ENCODE peak calls at places on chromosomes 4 and X, in eight cellular contexts. One of them, this sample, is unnamed.

GRCh38 chr4:8607603-8608481 is 15.3 kb downstream of the CPZ start:
- DNase-seq in suprapubic skin: no peak
- DNase-seq in H1: peak; percentile 21
- DNase-seq in tibial nerve: no peak
- DNase-seq in A549: no peak
- DNase-seq in K562: peak; percentile 42
- DNase-seq in transverse colon: peak; percentile 23
- DNase-seq in upper lobe of left lung: peak; percentile 92
- DNase-seq in this sample: no peak

GRCh38 chr4:119733431-119733830 is 104.8 kb upstream of the PDE5A start:
- DNase-seq in suprapubic skin: no peak
- DNase-seq in H1: no peak
- DNase-seq in tibial nerve: no peak
- DNase-seq in A549: no peak
- DNase-seq in K562: no peak
- DNase-seq in transverse colon: no peak
- DNase-seq in upper lobe of left lung: no peak
- DNase-seq in this sample: no peak

GRCh38 chr4:173500841-173501591 is 29.0 kb downstream of the HAND2 start:
- DNase-seq in suprapubic skin: no peak
- DNase-seq in H1: no peak
- DNase-seq in tibial nerve: no peak
- DNase-seq in A549: no peak
- DNase-seq in K562: no peak
- DNase-seq in transverse colon: no peak
- DNase-seq in upper lobe of left lung: peak; percentile 82
- DNase-seq in this sample: no peak

GRCh38 chrX:70030242-70030823 is 19.4 kb downstream of the AWAT2 start:
- DNase-seq in suprapubic skin: no peak
- DNase-seq in H1: no peak
- DNase-seq in tibial nerve: no peak
- DNase-seq in A549: peak; percentile 61
- DNase-seq in K562: peak; percentile 53
- DNase-seq in transverse colon: peak; percentile 13
- DNase-seq in upper lobe of left lung: no peak
- DNase-seq in this sample: no peak

GRCh38 chrX:25020391-25021131 is 4.8 kb upstream of the ARX start:
- DNase-seq in suprapubic skin: no peak
- DNase-seq in H1: no peak
- DNase-seq in tibial nerve: no peak
- DNase-seq in A549: no peak
- DNase-seq in K562: peak; percentile 43
- DNase-seq in transverse colon: no peak
- DNase-seq in upper lobe of left lung: peak; percentile 83
- DNase-seq in this sample: peak; percentile 66

GRCh38 chr4:24527371-24527770 is 57.0 kb downstream of the DHX15 start:
- DNase-seq in suprapubic skin: no peak
- DNase-seq in H1: no peak
- DNase-seq in tibial nerve: no peak
- DNase-seq in A549: no peak
- DNase-seq in K562: no peak
- DNase-seq in transverse colon: no peak
- DNase-seq in upper lobe of left lung: no peak
- DNase-seq in this sample: no peak

GRCh38 chr4:181752516-181752915 is 490.7 kb upstream of the TENM3 start:
- DNase-seq in suprapubic skin: no peak
- DNase-seq in H1: no peak
- DNase-seq in tibial nerve: no peak
- DNase-seq in A549: no peak
- DNase-seq in K562: no peak
- DNase-seq in transverse colon: no peak
- DNase-seq in upper lobe of left lung: no peak
- DNase-seq in this sample: no peak

GRCh38 chrX:31099536-31100090 is 27.8 kb upstream of the FTHL17 start:
- DNase-seq in suprapubic skin: no peak
- DNase-seq in H1: no peak
- DNase-seq in tibial nerve: no peak
- DNase-seq in A549: no peak
- DNase-seq in K562: no peak
- DNase-seq in transverse colon: no peak
- DNase-seq in upper lobe of left lung: no peak
- DNase-seq in this sample: no peak

GRCh38 chr4:151567056-151567455 is 158.1 kb downstream of the FHIP1A start:
- DNase-seq in suprapubic skin: no peak
- DNase-seq in H1: no peak
- DNase-seq in tibial nerve: no peak
- DNase-seq in A549: no peak
- DNase-seq in K562: no peak
- DNase-seq in transverse colon: no peak
- DNase-seq in upper lobe of left lung: no peak
- DNase-seq in this sample: no peak

GRCh38 chr4:180766903-180767302 is 1476.3 kb upstream of the TENM3 start:
- DNase-seq in suprapubic skin: no peak
- DNase-seq in H1: no peak
- DNase-seq in tibial nerve: no peak
- DNase-seq in A549: no peak
- DNase-seq in K562: no peak
- DNase-seq in transverse colon: no peak
- DNase-seq in upper lobe of left lung: no peak
- DNase-seq in this sample: no peak

GRCh38 chrX:21725498-21725897 is 32.4 kb downstream of the SMPX start:
- DNase-seq in suprapubic skin: no peak
- DNase-seq in H1: no peak
- DNase-seq in tibial nerve: no peak
- DNase-seq in A549: peak; percentile 45
- DNase-seq in K562: peak; percentile 3
- DNase-seq in transverse colon: no peak
- DNase-seq in upper lobe of left lung: no peak
- DNase-seq in this sample: no peak

GRCh38 chr4:6056976-6057766 is 38.9 kb upstream of the C4orf50 start:
- DNase-seq in suprapubic skin: no peak
- DNase-seq in H1: no peak
- DNase-seq in tibial nerve: no peak
- DNase-seq in A549: no peak
- DNase-seq in K562: no peak
- DNase-seq in transverse colon: no peak
- DNase-seq in upper lobe of left lung: no peak
- DNase-seq in this sample: no peak

GRCh38 chr4:5883916-5884315 is 9.0 kb downstream of the CRMP1 start:
- DNase-seq in suprapubic skin: no peak
- DNase-seq in H1: no peak
- DNase-seq in tibial nerve: no peak
- DNase-seq in A549: no peak
- DNase-seq in K562: no peak
- DNase-seq in transverse colon: no peak
- DNase-seq in upper lobe of left lung: no peak
- DNase-seq in this sample: no peak

GRCh38 chr4:85994576-85994975 is 365.3 kb downstream of the MAPK10 start:
- DNase-seq in suprapubic skin: no peak
- DNase-seq in H1: no peak
- DNase-seq in tibial nerve: no peak
- DNase-seq in A549: no peak
- DNase-seq in K562: no peak
- DNase-seq in transverse colon: no peak
- DNase-seq in upper lobe of left lung: no peak
- DNase-seq in this sample: no peak

GRCh38 chr4:184591070-184591677 is 58.1 kb downstream of the CASP3 start:
- DNase-seq in suprapubic skin: no peak
- DNase-seq in H1: no peak
- DNase-seq in tibial nerve: no peak
- DNase-seq in A549: no peak
- DNase-seq in K562: no peak
- DNase-seq in transverse colon: no peak
- DNase-seq in upper lobe of left lung: no peak
- DNase-seq in this sample: no peak

GRCh38 chrX:120419465-120419864 is 49.6 kb downstream of the LAMP2 start:
- DNase-seq in suprapubic skin: no peak
- DNase-seq in H1: no peak
- DNase-seq in tibial nerve: no peak
- DNase-seq in A549: no peak
- DNase-seq in K562: no peak
- DNase-seq in transverse colon: peak; percentile 10
- DNase-seq in upper lobe of left lung: no peak
- DNase-seq in this sample: no peak

GRCh38 chr4:173418636-173419035 is 19.7 kb upstream of the SCRG1 start:
- DNase-seq in suprapubic skin: no peak
- DNase-seq in H1: no peak
- DNase-seq in tibial nerve: no peak
- DNase-seq in A549: no peak
- DNase-seq in K562: no peak
- DNase-seq in transverse colon: no peak
- DNase-seq in upper lobe of left lung: no peak
- DNase-seq in this sample: no peak

GRCh38 chr4:101780284-101780683 is 10.2 kb upstream of the BANK1 start:
- DNase-seq in suprapubic skin: no peak
- DNase-seq in H1: no peak
- DNase-seq in tibial nerve: no peak
- DNase-seq in A549: no peak
- DNase-seq in K562: no peak
- DNase-seq in transverse colon: no peak
- DNase-seq in upper lobe of left lung: no peak
- DNase-seq in this sample: no peak

GRCh38 chr4:150173854-150174398 is 95.7 kb downstream of the DCLK2 start:
- DNase-seq in suprapubic skin: no peak
- DNase-seq in H1: no peak
- DNase-seq in tibial nerve: no peak
- DNase-seq in A549: no peak
- DNase-seq in K562: no peak
- DNase-seq in transverse colon: no peak
- DNase-seq in upper lobe of left lung: no peak
- DNase-seq in this sample: no peak

GRCh38 chr4:122341906-122342305 is 36.9 kb upstream of the ADAD1 start:
- DNase-seq in suprapubic skin: no peak
- DNase-seq in H1: no peak
- DNase-seq in tibial nerve: no peak
- DNase-seq in A549: peak; percentile 48
- DNase-seq in K562: no peak
- DNase-seq in transverse colon: no peak
- DNase-seq in upper lobe of left lung: no peak
- DNase-seq in this sample: no peak

GRCh38 chr4:185142911-185143595 is at the start of gene SLC25A4:
- DNase-seq in suprapubic skin: peak; percentile 87
- DNase-seq in H1: no peak
- DNase-seq in tibial nerve: peak; percentile 74
- DNase-seq in A549: peak; percentile 77
- DNase-seq in K562: peak; percentile 88
- DNase-seq in transverse colon: peak; percentile 89
- DNase-seq in upper lobe of left lung: peak; percentile 97
- DNase-seq in this sample: peak; percentile 89

GRCh38 chrX:57294961-57295360 is 8.5 kb downstream of the FAAH2 start:
- DNase-seq in suprapubic skin: no peak
- DNase-seq in H1: no peak
- DNase-seq in tibial nerve: no peak
- DNase-seq in A549: no peak
- DNase-seq in K562: no peak
- DNase-seq in transverse colon: no peak
- DNase-seq in upper lobe of left lung: no peak
- DNase-seq in this sample: no peak

GRCh38 chr4:180106122-180106521 is 2137.1 kb upstream of the TENM3 start:
- DNase-seq in suprapubic skin: no peak
- DNase-seq in H1: no peak
- DNase-seq in tibial nerve: no peak
- DNase-seq in A549: no peak
- DNase-seq in K562: no peak
- DNase-seq in transverse colon: no peak
- DNase-seq in upper lobe of left lung: no peak
- DNase-seq in this sample: no peak

DNA sequence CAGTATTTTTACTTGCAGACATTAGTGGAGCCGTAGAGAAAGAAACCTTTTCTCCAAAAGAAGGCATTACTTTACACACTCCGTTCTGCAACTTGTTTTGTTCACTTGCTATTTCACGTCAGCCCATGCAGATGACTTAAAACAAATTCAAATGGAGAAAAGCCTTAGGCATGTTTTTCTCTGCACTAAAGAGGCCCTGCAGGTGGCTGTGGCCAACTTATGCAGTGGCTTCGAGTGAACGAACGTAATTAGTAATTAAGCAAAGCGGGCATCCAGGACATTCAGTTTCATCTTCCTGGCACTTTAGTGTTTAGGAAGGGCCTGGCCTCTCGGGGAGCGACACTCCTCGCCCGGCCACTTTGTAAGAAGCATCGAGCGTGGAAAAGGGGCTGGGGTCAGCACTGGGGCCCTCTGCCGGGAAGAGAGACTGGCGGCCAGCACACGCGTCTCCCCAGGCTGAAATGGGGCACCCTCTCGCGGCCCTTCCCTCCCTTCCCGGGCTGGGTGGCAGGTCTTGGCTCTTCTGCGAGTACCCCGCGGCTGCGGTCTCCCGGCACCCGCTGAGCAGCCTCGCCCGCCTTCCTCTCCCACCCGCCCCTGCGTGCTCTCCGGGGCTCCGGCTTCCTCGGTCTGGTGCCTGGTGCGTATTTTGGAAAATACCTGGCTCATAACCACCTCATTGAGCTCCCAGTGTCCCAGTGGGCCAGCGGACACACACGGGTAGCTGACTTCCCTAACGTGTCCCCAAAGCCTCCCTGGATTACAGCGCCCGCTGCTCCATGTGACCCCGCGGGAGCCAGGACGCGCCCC is 706 bp upstream of the CYP4V2 start:
- DNase-seq in suprapubic skin: no peak
- DNase-seq in H1: no peak
- DNase-seq in tibial nerve: no peak
- DNase-seq in A549: no peak
- DNase-seq in K562: peak; percentile 53
- DNase-seq in transverse colon: peak; percentile 56
- DNase-seq in upper lobe of left lung: no peak
- DNase-seq in this sample: peak; percentile 41
- TF ChIP-seq CTCF in suprapubic skin: no peak
- TF ChIP-seq CTCF in H1: no peak
- TF ChIP-seq CTCF in tibial nerve: no peak
- TF ChIP-seq CTCF in A549: no peak
- TF ChIP-seq CTCF in K562: no peak
- TF ChIP-seq CTCF in transverse colon: no peak
- TF ChIP-seq CTCF in upper lobe of left lung: no peak
- TF ChIP-seq CTCF in this sample: no peak

GRCh38 chr4:15811703-15812325 is 33.7 kb downstream of the CD38 start:
- DNase-seq in suprapubic skin: no peak
- DNase-seq in H1: no peak
- DNase-seq in tibial nerve: no peak
- DNase-seq in A549: no peak
- DNase-seq in K562: no peak
- DNase-seq in transverse colon: no peak
- DNase-seq in upper lobe of left lung: no peak
- DNase-seq in this sample: no peak
- TF ChIP-seq EP300 in suprapubic skin: no peak
- TF ChIP-seq EP300 in H1: no peak
- TF ChIP-seq EP300 in tibial nerve: no peak
- TF ChIP-seq EP300 in A549: no peak
- TF ChIP-seq EP300 in K562: no peak
- TF ChIP-seq EP300 in transverse colon: no peak
- TF ChIP-seq EP300 in upper lobe of left lung: no peak
- TF ChIP-seq EP300 in this sample: no peak

GRCh38 chrX:135688137-135688536 is 25.3 kb upstream of the CT45A1 start:
- DNase-seq in suprapubic skin: no peak
- DNase-seq in H1: no peak
- DNase-seq in tibial nerve: no peak
- DNase-seq in A549: peak; percentile 21
- DNase-seq in K562: peak; percentile 65
- DNase-seq in transverse colon: no peak
- DNase-seq in upper lobe of left lung: no peak
- DNase-seq in this sample: no peak
- TF ChIP-seq CTCF in suprapubic skin: no peak
- TF ChIP-seq CTCF in H1: no peak
- TF ChIP-seq CTCF in tibial nerve: no peak
- TF ChIP-seq CTCF in A549: peak; percentile 15
- TF ChIP-seq CTCF in K562: peak; percentile 73
- TF ChIP-seq CTCF in transverse colon: no peak
- TF ChIP-seq CTCF in upper lobe of left lung: no peak
- TF ChIP-seq CTCF in this sample: no peak

GRCh38 chr4:53920116-53920515 is 144.3 kb downstream of the CHIC2 start:
- DNase-seq in suprapubic skin: no peak
- DNase-seq in H1: no peak
- DNase-seq in tibial nerve: no peak
- DNase-seq in A549: no peak
- DNase-seq in K562: no peak
- DNase-seq in transverse colon: no peak
- DNase-seq in upper lobe of left lung: no peak
- DNase-seq in this sample: no peak
- TF ChIP-seq EP300 in suprapubic skin: no peak
- TF ChIP-seq EP300 in H1: no peak
- TF ChIP-seq EP300 in tibial nerve: no peak
- TF ChIP-seq EP300 in A549: no peak
- TF ChIP-seq EP300 in K562: no peak
- TF ChIP-seq EP300 in transverse colon: no peak
- TF ChIP-seq EP300 in upper lobe of left lung: no peak
- TF ChIP-seq EP300 in this sample: no peak

This sample was measured in ovary.